ENCODE peak calls at places on chromosomes 5 and 9, in five cellular contexts. A, Q, L, S and V are unnamed samples.

GRCh38 chr9:92480332-92480771 is 2.0 kb downstream of the ASPN start:
- DNase-seq in A (no peak), Q (no peak), L (no peak), S (no peak), V (no peak)

GRCh38 chr5:78504726-78505431 is 143.7 kb downstream of the LHFPL2 start:
- DNase-seq in A (no peak), Q (peak; percentile 82), L (peak; percentile 65), S (peak; percentile 79), V (peak; percentile 83)

GRCh38 chr5:150671509-150672236 is 10.6 kb downstream of the MYOZ3 start:
- DNase-seq in A (no peak), Q (peak; percentile 58), L (no peak), S (no peak), V (no peak)

GRCh38 chr5:43039115-43039467 is 1.0 kb downstream of the ANXA2R start:
- DNase-seq in A (no peak), Q (no peak), L (no peak), S (no peak), V (no peak)

GRCh38 chr9:131092548-131093440 is 3.5 kb upstream of the AIF1L start:
- DNase-seq in A (no peak), Q (no peak), L (no peak), S (no peak), V (no peak)

GRCh38 chr9:72983512-72984021 is 30.7 kb upstream of the ALDH1A1 start:
- DNase-seq in A (no peak), Q (peak; percentile 52), L (no peak), S (no peak), V (no peak)

GRCh38 chr5:171628344-171628743 is 157.3 kb upstream of the SMIM23 start:
- DNase-seq in A (no peak), Q (no peak), L (no peak), S (no peak), V (no peak)

GRCh38 chr9:121445986-121446385 is 53.7 kb downstream of the GGTA1 start:
- DNase-seq in A (no peak), Q (no peak), L (no peak), S (no peak), V (no peak)

GRCh38 chr9:91119147-91119546 is 242.6 kb downstream of the AUH start:
- DNase-seq in A (no peak), Q (no peak), L (peak; percentile 43), S (no peak), V (no peak)